ENCODE peak calls at places on chromosome 10, in nine cellular contexts. F is HT1080; W is CD4-positive, alpha-beta memory T cell; T is nephron progenitor cell; E is psoas muscle; Z is RWPE1; A is NCI-H1105 treated with DMSO at 0.1 percent for 48 hours; L is transverse colon; J is activated T-helper 1 cell treated with Interleukin-2 at 50 U/mL for 16 hours. Y is an unnamed sample.

GRCh38 chr10:97564776-97565175 is 7.8 kb upstream of the ANKRD2 start:
- DNase-seq in F (peak), W (no peak), T (no peak), E (no peak), Z (no peak), A (no peak), L (no peak), J (no peak), Y (no peak)

GRCh38 chr10:24685958-24686540 is 37.6 kb downstream of the ARHGAP21 start:
- DNase-seq in F (peak), W (no peak), T (no peak), E (no peak), Z (no peak), A (no peak), L (no peak), J (no peak), Y (no peak)

GRCh38 chr10:32963102-32963501 is 5.1 kb upstream of the ITGB1 start:
- DNase-seq in F (no peak), W (no peak), T (no peak), E (no peak), Z (no peak), A (no peak), L (no peak), J (no peak), Y (no peak)

GRCh38 chr10:15333909-15334649 is 37.0 kb downstream of the FAM171A1 start:
- DNase-seq in F (no peak), W (no peak), T (no peak), E (no peak), Z (no peak), A (no peak), L (no peak), J (no peak), Y (no peak)

GRCh38 chr10:75651452-75651851 is 220.0 kb downstream of the LRMDA start:
- DNase-seq in F (no peak), W (no peak), T (no peak), E (no peak), Z (no peak), A (no peak), L (peak), J (no peak), Y (no peak)

GRCh38 chr10:113475381-113475807 is 77.5 kb upstream of the HABP2 start:
- DNase-seq in F (no peak), W (no peak), T (no peak), E (no peak), Z (peak), A (no peak), L (no peak), J (no peak), Y (no peak)

GRCh38 chr10:5184987-5185386 is at the start of gene AKR1C8:
- DNase-seq in F (no peak), W (no peak), T (no peak), E (no peak), Z (no peak), A (no peak), L (no peak), J (no peak), Y (no peak)

GRCh38 chr10:126504051-126504760 is 115.9 kb upstream of the ADAM12 start:
- DNase-seq in F (peak), W (peak), T (peak), E (peak), Z (peak), A (peak), L (peak), J (no peak), Y (no peak)

GRCh38 chr10:30784896-30785605 is 155.5 kb upstream of the LYZL2 start:
- DNase-seq in F (no peak), W (peak), T (peak), E (peak), Z (peak), A (peak), L (peak), J (no peak), Y (no peak)

GRCh38 chr10:133356549-133356948 is 1.3 kb downstream of the FUOM start:
- DNase-seq in F (no peak), W (no peak), T (no peak), E (no peak), Z (no peak), A (no peak), L (no peak), J (no peak), Y (no peak)